ENCODE peak calls at places on chromosomes 3 and 15, in four cellular contexts. E is Peyer's patch, P is tibial artery, I is adrenal gland. J is an unnamed sample.

GRCh38 chr3:65107174-65107573 is 419.4 kb upstream of the ADAMTS9 start:
- DNase-seq in E (no peak), P (no peak), I (no peak), J (no peak)

GRCh38 chr3:124834723-124835718 is 52.1 kb downstream of the ITGB5 start:
- DNase-seq in E (peak; percentile 83), P (peak; percentile 79), I (peak; percentile 71), J (peak; percentile 47)

GRCh38 chr3:197736010-197736490 is 654 bp downstream of the RUBCN start:
- DNase-seq in E (peak; percentile 70), P (no peak), I (peak; percentile 64), J (no peak)

GRCh38 chr15:93135459-93135858 is 46.4 kb upstream of the RGMA start:
- DNase-seq in E (no peak), P (no peak), I (no peak), J (no peak)

GRCh38 chr15:86595741-86596140 is 516.1 kb downstream of the AGBL1 start:
- DNase-seq in E (no peak), P (no peak), I (no peak), J (no peak)

GRCh38 chr3:177357352-177358084 is 160.2 kb upstream of the TBL1XR1 start:
- DNase-seq in E (peak; percentile 78), P (no peak), I (peak; percentile 86), J (no peak)

GRCh38 chr3:136932518-136932917 is 25.3 kb upstream of the IL20RB start:
- DNase-seq in E (no peak), P (no peak), I (no peak), J (no peak)

GRCh38 chr3:37243811-37244748 is 69.7 kb upstream of the LRRFIP2 start:
- DNase-seq in E (peak; percentile 87), P (peak; percentile 95), I (peak; percentile 95), J (peak; percentile 12)

GRCh38 chr15:50046868-50047267 is 72.2 kb downstream of the ATP8B4 start:
- DNase-seq in E (no peak), P (no peak), I (no peak), J (no peak)

GRCh38 chr3:32821686-32822296 is 4.0 kb downstream of the TRIM71 start:
- DNase-seq in E (no peak), P (no peak), I (no peak), J (no peak)

GRCh38 chr3:32825601-32826375 is 8.0 kb downstream of the TRIM71 start:
- DNase-seq in E (no peak), P (no peak), I (no peak), J (no peak)

GRCh38 chr3:32820971-32821685 is 3.3 kb downstream of the TRIM71 start:
- DNase-seq in E (no peak), P (no peak), I (no peak), J (no peak)

GRCh38 chr3:32820430-32820829 is 2.6 kb downstream of the TRIM71 start:
- DNase-seq in E (no peak), P (no peak), I (no peak), J (no peak)

DNA sequence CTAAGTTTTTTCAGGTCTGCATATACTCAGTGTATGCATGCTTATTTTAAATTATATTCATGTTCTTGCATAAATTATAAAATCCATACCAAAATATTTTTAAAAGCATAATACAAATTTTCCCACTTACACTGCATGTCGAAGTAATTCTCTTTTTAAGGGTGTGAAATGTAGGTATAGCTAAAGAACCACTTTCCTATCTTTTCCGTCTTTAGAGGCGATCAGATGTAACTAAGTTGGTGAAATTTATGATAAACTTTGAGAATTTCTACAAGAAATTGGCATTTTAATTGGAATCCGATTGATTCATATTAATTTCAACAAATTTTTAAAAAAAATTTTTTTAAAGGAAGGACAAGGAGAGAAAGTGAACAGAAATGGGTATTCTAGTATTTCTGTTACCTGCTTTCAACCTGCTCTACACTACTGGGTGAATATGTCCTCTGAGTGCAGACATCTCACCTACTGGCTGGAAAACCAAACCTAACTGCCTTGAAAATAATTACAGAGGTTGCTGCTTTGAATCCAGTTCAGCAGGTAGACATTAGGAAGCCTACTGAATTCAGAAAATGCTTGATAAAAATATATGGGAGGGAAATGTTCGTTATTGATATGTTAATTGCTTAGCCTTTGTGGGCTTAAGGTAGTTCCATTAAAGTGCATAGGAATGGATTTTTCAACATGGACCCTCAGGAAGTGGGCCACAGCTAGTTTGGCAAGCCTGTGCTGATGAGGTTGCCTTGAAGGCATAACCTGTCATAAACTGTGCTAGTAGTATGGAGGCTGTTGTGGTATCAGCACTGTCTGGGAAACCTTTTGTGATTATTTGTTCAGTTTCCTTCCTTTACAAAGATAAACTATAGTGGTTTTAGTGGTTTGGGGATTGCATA is 5.1 kb downstream of the TRIM71 start:
- DNase-seq in E (no peak), P (no peak), I (no peak), J (no peak)
- H3K4me3 ChIP-seq in E (no peak overlapping the region), P (no peak overlapping the region), I (no peak overlapping the region), J (no peak overlapping the region)

GRCh38 chr3:189602471-189602870 is 28.7 kb upstream of the TP63 start:
- DNase-seq in E (no peak), P (no peak), I (no peak), J (no peak)
- H3K27ac ChIP-seq in E (no peak overlapping the region), P (no peak overlapping the region), I (no peak overlapping the region), J (no peak overlapping the region)

DNA sequence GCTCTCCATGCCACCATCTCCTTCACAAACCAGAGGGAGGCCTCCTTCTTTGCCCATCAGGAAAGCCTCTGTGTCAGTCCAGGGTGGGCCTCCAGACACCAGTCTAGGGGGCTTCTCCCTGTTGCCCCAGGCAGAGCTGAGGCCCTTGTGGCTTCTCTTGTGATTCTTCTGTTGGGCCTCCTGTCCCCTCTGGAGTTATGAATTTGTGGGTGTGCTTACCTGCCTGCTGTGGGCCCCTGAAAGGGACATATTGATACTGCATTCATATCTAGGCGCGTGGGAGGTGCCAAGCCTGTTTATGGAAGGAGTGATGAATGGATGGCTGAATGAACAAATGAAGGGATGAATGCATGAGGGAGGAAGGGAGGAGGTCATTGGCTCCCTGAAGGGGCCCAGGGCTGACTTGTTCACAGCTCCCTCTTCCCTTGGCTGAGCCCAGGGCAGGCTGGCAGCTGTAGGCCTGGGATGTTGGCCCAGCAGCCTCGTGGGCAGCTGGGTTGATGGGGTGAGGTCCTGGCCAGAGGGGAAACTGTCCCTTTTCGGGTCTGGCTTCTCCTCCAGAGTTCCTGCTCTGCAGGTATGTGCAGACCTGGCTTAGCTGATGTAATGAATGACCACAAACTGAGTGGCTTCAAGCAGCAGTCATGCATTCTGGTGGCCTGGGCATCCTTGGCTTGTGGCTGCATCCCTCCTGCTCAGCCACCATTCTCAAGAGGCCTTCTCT is 195.4 kb downstream of the GOLGA6L6 start:
- DNase-seq in E (no peak), P (no peak), I (peak; percentile 23), J (no peak)
- H3K9me3 ChIP-seq in E (peaks cover 14% of the 10 kb centered on the region), P (peaks cover 24% of the 10 kb centered on the region), I (no peaks in the 10 kb centered on the region), J (no peaks in the 10 kb centered on the region)

DNA sequence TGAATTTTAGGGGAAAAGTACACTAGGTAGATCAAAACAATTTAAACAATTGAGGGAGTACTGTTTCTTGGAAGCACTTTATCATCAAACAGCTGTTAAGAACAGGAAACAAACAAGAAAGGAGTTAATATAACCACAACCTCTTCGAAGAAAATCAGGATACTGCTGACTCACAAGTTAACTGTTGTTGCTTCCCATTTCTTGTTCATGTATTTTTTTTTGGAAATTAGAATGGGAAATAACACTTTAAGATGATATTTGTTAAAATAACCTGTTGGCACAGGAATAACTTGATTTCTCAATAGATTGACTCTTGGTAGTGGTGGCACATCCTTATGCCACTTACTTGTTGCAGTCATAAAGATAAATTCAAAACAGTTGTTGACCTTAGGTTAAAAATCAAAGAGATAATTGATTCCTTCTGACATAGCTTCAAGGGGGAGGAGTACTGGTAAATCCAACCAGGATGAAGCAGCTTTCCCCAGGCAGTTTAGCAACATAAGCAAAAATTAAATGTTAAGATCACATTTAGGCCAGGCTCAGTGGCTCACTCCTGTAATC is 3.3 kb downstream of the BNIP2 start:
- DNase-seq in E (no peak), P (no peak), I (no peak), J (no peak)
- H3K4me3 ChIP-seq in E (no peak overlapping the region), P (no peak overlapping the region), I (no peak overlapping the region), J (no peak overlapping the region)

DNA sequence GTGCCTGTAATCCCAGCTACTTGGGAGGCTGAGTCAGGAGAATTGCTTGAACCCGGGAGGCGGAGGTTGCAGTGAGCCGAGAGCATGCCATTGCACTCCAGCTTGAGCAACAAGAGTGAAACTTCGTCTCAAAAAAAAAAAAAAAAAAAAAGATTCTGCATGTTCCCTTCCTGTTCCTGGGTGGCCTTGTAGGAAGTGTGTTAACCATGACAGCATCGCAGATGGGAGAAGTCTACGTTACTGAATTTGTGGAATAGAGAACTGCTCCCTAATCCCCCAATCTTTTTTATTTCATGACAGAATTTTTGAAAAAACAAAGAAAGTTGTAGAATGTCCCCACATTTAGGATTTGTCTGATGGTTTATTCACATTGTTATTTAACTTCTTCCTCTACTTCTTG is 45.4 kb downstream of the FOXL2 start:
- DNase-seq in E (no peak), P (no peak), I (no peak), J (no peak)
- H3K27ac ChIP-seq in E (no peak overlapping the region), P (no peak overlapping the region), I (no peak overlapping the region), J (no peak overlapping the region)

GRCh38 chr3:435161-435560 is 238.6 kb downstream of the CHL1 start:
- DNase-seq in E (no peak), P (no peak), I (no peak), J (no peak)
- H3K9me3 ChIP-seq in E (no peaks in the 10 kb centered on the region), P (no peaks in the 10 kb centered on the region), I (no peaks in the 10 kb centered on the region), J (no peaks in the 10 kb centered on the region)

DNA sequence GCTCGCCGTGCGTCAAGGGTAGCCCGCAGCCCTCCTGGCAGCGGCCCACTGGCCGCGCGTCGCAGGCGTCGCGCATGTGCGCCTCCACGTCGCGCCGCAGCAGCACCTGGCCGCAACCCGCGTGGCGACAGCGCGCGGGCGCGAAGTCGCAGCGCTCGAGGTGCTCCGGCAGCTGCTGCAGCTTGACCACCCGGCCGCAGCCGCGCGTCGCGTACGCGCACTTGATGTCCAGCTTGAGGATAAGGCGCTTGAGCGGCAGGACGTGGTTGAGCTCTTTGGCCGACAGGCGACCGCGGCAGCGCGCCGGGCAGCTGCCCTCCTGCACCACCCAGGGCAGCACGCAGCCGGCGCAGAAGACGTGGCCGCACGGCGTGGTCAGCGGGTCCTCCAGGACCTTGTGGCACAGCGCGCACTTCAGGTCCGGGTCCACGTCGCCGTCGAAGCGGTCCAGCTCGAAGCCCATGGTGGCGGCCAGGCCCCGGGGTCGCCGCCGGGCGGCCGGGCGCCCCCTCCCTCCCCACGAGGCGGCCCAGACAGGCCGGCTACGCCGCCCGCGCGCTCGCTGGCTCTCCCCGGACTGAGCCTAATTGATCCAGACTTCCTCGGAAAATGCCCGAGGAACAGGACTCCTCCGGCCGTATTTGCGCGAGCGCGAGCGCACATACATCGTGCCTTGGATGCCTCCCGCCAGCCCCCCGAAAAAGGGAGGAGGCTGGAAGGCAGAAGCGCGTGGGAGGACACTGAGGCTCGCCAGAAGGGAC is at the start of gene PDZRN3:
- DNase-seq in E (peak; percentile 62), P (peak; percentile 80), I (peak; percentile 77), J (no peak)
- H3K4me3 ChIP-seq in E (peak within 1 kb of the TSS; percentile 71), P (peak within 1 kb of the TSS; percentile 80), I (peak within 1 kb of the TSS; percentile 44), J (no peak within 1 kb of the TSS)